ENCODE peak calls at places on chromosomes 13 and 19, in ten cellular contexts. One of them, this sample, is unnamed. For H3K27me3, the result is how much of the 10 kb centered on the place peaks cover.

GRCh38 chr13:112776971-112777370 is 87.1 kb downstream of the ATP11A start:
- DNase-seq in neuronal stem cell: no peak
- DNase-seq in left lung: peak
- DNase-seq in AG04450: no peak
- DNase-seq in SJCRH30: no peak
- DNase-seq in dorsolateral prefrontal cortex: no peak
- DNase-seq in neural progenitor cell: no peak
- DNase-seq in tibial artery: peak
- DNase-seq in effector memory CD4-positive, alpha-beta T cell: no peak
- DNase-seq in uterus: no peak
- DNase-seq in this sample: no peak

GRCh38 chr13:33483471-33483870 is 197.9 kb upstream of the STARD13 start:
- DNase-seq in SJCRH30: no peak
- DNase-seq in neuronal stem cell: no peak
- DNase-seq in uterus: no peak
- DNase-seq in effector memory CD4-positive, alpha-beta T cell: no peak
- DNase-seq in neural progenitor cell: no peak
- DNase-seq in left lung: no peak
- DNase-seq in dorsolateral prefrontal cortex: no peak
- DNase-seq in AG04450: no peak
- DNase-seq in tibial artery: no peak
- DNase-seq in this sample: peak

GRCh38 chr13:43804461-43805070 is 17.8 kb upstream of the ENOX1 start:
- DNase-seq in left lung: no peak
- DNase-seq in effector memory CD4-positive, alpha-beta T cell: no peak
- DNase-seq in uterus: no peak
- DNase-seq in tibial artery: no peak
- DNase-seq in AG04450: peak
- DNase-seq in neural progenitor cell: peak
- DNase-seq in dorsolateral prefrontal cortex: no peak
- DNase-seq in neuronal stem cell: peak
- DNase-seq in SJCRH30: peak
- DNase-seq in this sample: peak

GRCh38 chr19:16217671-16218464 is 20.2 kb downstream of the AP1M1 start:
- DNase-seq in uterus: no peak
- DNase-seq in tibial artery: peak
- DNase-seq in effector memory CD4-positive, alpha-beta T cell: no peak
- DNase-seq in AG04450: no peak
- DNase-seq in left lung: no peak
- DNase-seq in neural progenitor cell: no peak
- DNase-seq in dorsolateral prefrontal cortex: no peak
- DNase-seq in SJCRH30: no peak
- DNase-seq in neuronal stem cell: no peak
- DNase-seq in this sample: no peak

GRCh38 chr13:45332831-45333219 is 8.2 kb downstream of the TPT1 start:
- DNase-seq in neural progenitor cell: no peak
- DNase-seq in tibial artery: no peak
- DNase-seq in SJCRH30: no peak
- DNase-seq in AG04450: no peak
- DNase-seq in dorsolateral prefrontal cortex: no peak
- DNase-seq in neuronal stem cell: no peak
- DNase-seq in uterus: no peak
- DNase-seq in left lung: no peak
- DNase-seq in effector memory CD4-positive, alpha-beta T cell: no peak
- DNase-seq in this sample: no peak

GRCh38 chr13:44396295-44396962 is 22.8 kb downstream of the SERP2 start:
- DNase-seq in neuronal stem cell: no peak
- DNase-seq in neural progenitor cell: no peak
- DNase-seq in effector memory CD4-positive, alpha-beta T cell: no peak
- DNase-seq in AG04450: no peak
- DNase-seq in dorsolateral prefrontal cortex: no peak
- DNase-seq in tibial artery: no peak
- DNase-seq in left lung: no peak
- DNase-seq in SJCRH30: no peak
- DNase-seq in uterus: no peak
- DNase-seq in this sample: no peak

GRCh38 chr19:40144947-40145748 is 46.1 kb upstream of the MAP3K10 start:
- DNase-seq in SJCRH30: no peak
- DNase-seq in left lung: no peak
- DNase-seq in neural progenitor cell: no peak
- DNase-seq in tibial artery: no peak
- DNase-seq in effector memory CD4-positive, alpha-beta T cell: no peak
- DNase-seq in AG04450: no peak
- DNase-seq in neuronal stem cell: no peak
- DNase-seq in uterus: no peak
- DNase-seq in dorsolateral prefrontal cortex: no peak
- DNase-seq in this sample: no peak

GRCh38 chr19:28694812-28695211 is 518.1 kb downstream of the UQCRFS1 start:
- DNase-seq in tibial artery: no peak
- DNase-seq in effector memory CD4-positive, alpha-beta T cell: no peak
- DNase-seq in dorsolateral prefrontal cortex: no peak
- DNase-seq in AG04450: no peak
- DNase-seq in neuronal stem cell: no peak
- DNase-seq in left lung: no peak
- DNase-seq in neural progenitor cell: no peak
- DNase-seq in uterus: no peak
- DNase-seq in SJCRH30: no peak
- DNase-seq in this sample: no peak

GRCh38 chr19:7697721-7698287 is 4.1 kb downstream of the FCER2 start:
- DNase-seq in dorsolateral prefrontal cortex: no peak
- DNase-seq in tibial artery: no peak
- DNase-seq in neuronal stem cell: no peak
- DNase-seq in uterus: no peak
- DNase-seq in effector memory CD4-positive, alpha-beta T cell: no peak
- DNase-seq in neural progenitor cell: no peak
- DNase-seq in left lung: no peak
- DNase-seq in AG04450: no peak
- DNase-seq in SJCRH30: no peak
- DNase-seq in this sample: no peak

GRCh38 chr19:7699422-7700127 is 2.4 kb downstream of the FCER2 start:
- DNase-seq in uterus: no peak
- DNase-seq in effector memory CD4-positive, alpha-beta T cell: no peak
- DNase-seq in tibial artery: no peak
- DNase-seq in AG04450: no peak
- DNase-seq in SJCRH30: no peak
- DNase-seq in neural progenitor cell: no peak
- DNase-seq in left lung: no peak
- DNase-seq in dorsolateral prefrontal cortex: no peak
- DNase-seq in neuronal stem cell: no peak
- DNase-seq in this sample: no peak

GRCh38 chr19:7699003-7699402 is 2.9 kb downstream of the FCER2 start:
- DNase-seq in left lung: no peak
- DNase-seq in dorsolateral prefrontal cortex: no peak
- DNase-seq in tibial artery: no peak
- DNase-seq in uterus: no peak
- DNase-seq in SJCRH30: no peak
- DNase-seq in neuronal stem cell: no peak
- DNase-seq in effector memory CD4-positive, alpha-beta T cell: no peak
- DNase-seq in AG04450: no peak
- DNase-seq in neural progenitor cell: no peak
- DNase-seq in this sample: no peak

GRCh38 chr19:7700128-7700470 is 1.8 kb downstream of the FCER2 start:
- DNase-seq in effector memory CD4-positive, alpha-beta T cell: no peak
- DNase-seq in uterus: no peak
- DNase-seq in left lung: no peak
- DNase-seq in neural progenitor cell: no peak
- DNase-seq in neuronal stem cell: no peak
- DNase-seq in SJCRH30: no peak
- DNase-seq in dorsolateral prefrontal cortex: no peak
- DNase-seq in tibial artery: no peak
- DNase-seq in AG04450: no peak
- DNase-seq in this sample: no peak

GRCh38 chr19:7698583-7698982 is 3.3 kb downstream of the FCER2 start:
- DNase-seq in left lung: no peak
- DNase-seq in SJCRH30: no peak
- DNase-seq in uterus: no peak
- DNase-seq in dorsolateral prefrontal cortex: no peak
- DNase-seq in tibial artery: no peak
- DNase-seq in effector memory CD4-positive, alpha-beta T cell: no peak
- DNase-seq in neuronal stem cell: no peak
- DNase-seq in AG04450: no peak
- DNase-seq in neural progenitor cell: no peak
- DNase-seq in this sample: no peak
- H3K4me3 ChIP-seq in left lung: no peak
- H3K4me3 ChIP-seq in SJCRH30: no peak
- H3K4me3 ChIP-seq in uterus: no peak
- H3K4me3 ChIP-seq in dorsolateral prefrontal cortex: no peak
- H3K4me3 ChIP-seq in tibial artery: no peak
- H3K4me3 ChIP-seq in effector memory CD4-positive, alpha-beta T cell: no peak
- H3K4me3 ChIP-seq in neuronal stem cell: no peak
- H3K4me3 ChIP-seq in AG04450: no peak
- H3K4me3 ChIP-seq in neural progenitor cell: no peak
- H3K4me3 ChIP-seq in this sample: no peak

DNA sequence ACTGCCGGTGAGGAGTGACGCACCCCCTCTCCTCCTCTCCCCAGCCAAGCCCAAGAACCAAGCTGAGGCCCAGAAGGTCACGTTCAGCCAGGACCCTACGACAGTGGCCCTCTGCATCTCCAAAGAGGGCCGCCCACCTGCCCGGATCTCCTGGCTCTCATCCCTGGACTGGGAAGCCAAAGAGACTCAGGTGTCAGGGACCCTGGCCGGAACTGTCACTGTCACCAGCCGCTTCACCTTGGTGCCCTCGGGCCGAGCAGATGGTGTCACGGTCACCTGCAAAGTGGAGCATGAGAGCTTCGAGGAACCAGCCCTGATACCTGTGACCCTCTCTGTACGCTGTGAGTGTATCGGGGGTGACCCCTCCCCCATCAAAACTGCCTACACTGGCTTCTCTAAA is 19.2 kb upstream of the TOMM40 start:
- DNase-seq in SJCRH30: no peak
- DNase-seq in AG04450: no peak
- DNase-seq in left lung: no peak
- DNase-seq in uterus: no peak
- DNase-seq in neuronal stem cell: no peak
- DNase-seq in dorsolateral prefrontal cortex: no peak
- DNase-seq in neural progenitor cell: no peak
- DNase-seq in tibial artery: no peak
- DNase-seq in effector memory CD4-positive, alpha-beta T cell: no peak
- DNase-seq in this sample: no peak
- H3K27me3 ChIP-seq in SJCRH30: under half
- H3K27me3 ChIP-seq in AG04450: under half
- H3K27me3 ChIP-seq in left lung: under half
- H3K27me3 ChIP-seq in uterus: under half
- H3K27me3 ChIP-seq in neuronal stem cell: under half
- H3K27me3 ChIP-seq in dorsolateral prefrontal cortex: under half
- H3K27me3 ChIP-seq in neural progenitor cell: under half
- H3K27me3 ChIP-seq in tibial artery: under half
- H3K27me3 ChIP-seq in effector memory CD4-positive, alpha-beta T cell: under half
- H3K27me3 ChIP-seq in this sample: under half

GRCh38 chr19:33052352-33052972 is 12.2 kb downstream of the RHPN2 start:
- DNase-seq in dorsolateral prefrontal cortex: no peak
- DNase-seq in neural progenitor cell: no peak
- DNase-seq in tibial artery: no peak
- DNase-seq in effector memory CD4-positive, alpha-beta T cell: no peak
- DNase-seq in left lung: no peak
- DNase-seq in AG04450: no peak
- DNase-seq in uterus: peak
- DNase-seq in SJCRH30: no peak
- DNase-seq in neuronal stem cell: no peak
- DNase-seq in this sample: peak

GRCh38 chr19:33060586-33060985 is 4.1 kb downstream of the RHPN2 start:
- DNase-seq in tibial artery: no peak
- DNase-seq in left lung: no peak
- DNase-seq in effector memory CD4-positive, alpha-beta T cell: no peak
- DNase-seq in SJCRH30: no peak
- DNase-seq in neural progenitor cell: no peak
- DNase-seq in neuronal stem cell: no peak
- DNase-seq in dorsolateral prefrontal cortex: no peak
- DNase-seq in AG04450: no peak
- DNase-seq in uterus: no peak
- DNase-seq in this sample: no peak

GRCh38 chr19:33050110-33050509 is 14.6 kb downstream of the RHPN2 start:
- DNase-seq in uterus: no peak
- DNase-seq in effector memory CD4-positive, alpha-beta T cell: no peak
- DNase-seq in dorsolateral prefrontal cortex: no peak
- DNase-seq in neuronal stem cell: no peak
- DNase-seq in tibial artery: no peak
- DNase-seq in AG04450: no peak
- DNase-seq in SJCRH30: no peak
- DNase-seq in left lung: no peak
- DNase-seq in neural progenitor cell: no peak
- DNase-seq in this sample: no peak

GRCh38 chr19:33054623-33055022 is 10.1 kb downstream of the RHPN2 start:
- DNase-seq in SJCRH30: no peak
- DNase-seq in left lung: no peak
- DNase-seq in effector memory CD4-positive, alpha-beta T cell: no peak
- DNase-seq in tibial artery: no peak
- DNase-seq in neural progenitor cell: no peak
- DNase-seq in dorsolateral prefrontal cortex: no peak
- DNase-seq in neuronal stem cell: no peak
- DNase-seq in uterus: no peak
- DNase-seq in AG04450: no peak
- DNase-seq in this sample: no peak

DNA sequence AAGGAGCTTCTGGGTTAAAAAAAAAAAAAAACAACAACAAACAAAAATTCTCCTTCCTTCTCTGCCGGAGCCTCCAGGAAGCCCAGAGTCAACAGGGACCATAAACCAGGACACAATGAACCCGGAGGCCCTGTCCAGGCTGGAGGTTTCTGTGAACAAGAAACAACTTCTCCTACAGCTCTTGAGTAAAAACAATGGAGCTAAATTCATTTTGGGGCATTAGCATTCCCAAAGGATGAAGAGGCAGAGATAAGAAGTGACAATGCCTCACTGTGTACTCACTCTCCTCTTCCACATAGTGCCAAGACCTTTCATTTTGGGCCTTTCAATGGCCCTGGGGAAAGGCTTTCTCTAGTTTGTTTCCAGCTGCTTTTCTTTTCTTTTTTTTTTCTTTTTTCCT is 9.0 kb downstream of the RHPN2 start:
- DNase-seq in tibial artery: no peak
- DNase-seq in AG04450: no peak
- DNase-seq in left lung: no peak
- DNase-seq in uterus: no peak
- DNase-seq in neuronal stem cell: peak
- DNase-seq in dorsolateral prefrontal cortex: no peak
- DNase-seq in neural progenitor cell: peak
- DNase-seq in effector memory CD4-positive, alpha-beta T cell: no peak
- DNase-seq in SJCRH30: no peak
- DNase-seq in this sample: no peak
- H3K4me3 ChIP-seq in tibial artery: no peak
- H3K4me3 ChIP-seq in AG04450: no peak
- H3K4me3 ChIP-seq in left lung: no peak
- H3K4me3 ChIP-seq in uterus: no peak
- H3K4me3 ChIP-seq in neuronal stem cell: no peak
- H3K4me3 ChIP-seq in dorsolateral prefrontal cortex: no peak
- H3K4me3 ChIP-seq in neural progenitor cell: peak
- H3K4me3 ChIP-seq in effector memory CD4-positive, alpha-beta T cell: no peak
- H3K4me3 ChIP-seq in SJCRH30: no peak
- H3K4me3 ChIP-seq in this sample: no peak

GRCh38 chr19:6587998-6588507 is 2.9 kb downstream of the CD70 start:
- DNase-seq in left lung: no peak
- DNase-seq in neuronal stem cell: no peak
- DNase-seq in tibial artery: no peak
- DNase-seq in neural progenitor cell: peak
- DNase-seq in effector memory CD4-positive, alpha-beta T cell: no peak
- DNase-seq in dorsolateral prefrontal cortex: no peak
- DNase-seq in uterus: no peak
- DNase-seq in AG04450: no peak
- DNase-seq in SJCRH30: no peak
- DNase-seq in this sample: no peak

GRCh38 chr19:6587093-6587820 is 3.7 kb downstream of the CD70 start:
- DNase-seq in left lung: no peak
- DNase-seq in neuronal stem cell: no peak
- DNase-seq in effector memory CD4-positive, alpha-beta T cell: no peak
- DNase-seq in tibial artery: no peak
- DNase-seq in AG04450: no peak
- DNase-seq in neural progenitor cell: peak
- DNase-seq in uterus: no peak
- DNase-seq in SJCRH30: no peak
- DNase-seq in dorsolateral prefrontal cortex: no peak
- DNase-seq in this sample: peak

GRCh38 chr19:6588508-6589345 is 2.2 kb downstream of the CD70 start:
- DNase-seq in left lung: no peak
- DNase-seq in neuronal stem cell: no peak
- DNase-seq in effector memory CD4-positive, alpha-beta T cell: no peak
- DNase-seq in uterus: no peak
- DNase-seq in tibial artery: no peak
- DNase-seq in AG04450: no peak
- DNase-seq in SJCRH30: no peak
- DNase-seq in dorsolateral prefrontal cortex: no peak
- DNase-seq in neural progenitor cell: peak
- DNase-seq in this sample: no peak

GRCh38 chr19:6590458-6591319 is at the start of gene CD70:
- DNase-seq in left lung: peak
- DNase-seq in neural progenitor cell: peak
- DNase-seq in neuronal stem cell: peak
- DNase-seq in dorsolateral prefrontal cortex: no peak
- DNase-seq in SJCRH30: no peak
- DNase-seq in tibial artery: no peak
- DNase-seq in uterus: no peak
- DNase-seq in AG04450: no peak
- DNase-seq in effector memory CD4-positive, alpha-beta T cell: peak
- DNase-seq in this sample: no peak

DNA sequence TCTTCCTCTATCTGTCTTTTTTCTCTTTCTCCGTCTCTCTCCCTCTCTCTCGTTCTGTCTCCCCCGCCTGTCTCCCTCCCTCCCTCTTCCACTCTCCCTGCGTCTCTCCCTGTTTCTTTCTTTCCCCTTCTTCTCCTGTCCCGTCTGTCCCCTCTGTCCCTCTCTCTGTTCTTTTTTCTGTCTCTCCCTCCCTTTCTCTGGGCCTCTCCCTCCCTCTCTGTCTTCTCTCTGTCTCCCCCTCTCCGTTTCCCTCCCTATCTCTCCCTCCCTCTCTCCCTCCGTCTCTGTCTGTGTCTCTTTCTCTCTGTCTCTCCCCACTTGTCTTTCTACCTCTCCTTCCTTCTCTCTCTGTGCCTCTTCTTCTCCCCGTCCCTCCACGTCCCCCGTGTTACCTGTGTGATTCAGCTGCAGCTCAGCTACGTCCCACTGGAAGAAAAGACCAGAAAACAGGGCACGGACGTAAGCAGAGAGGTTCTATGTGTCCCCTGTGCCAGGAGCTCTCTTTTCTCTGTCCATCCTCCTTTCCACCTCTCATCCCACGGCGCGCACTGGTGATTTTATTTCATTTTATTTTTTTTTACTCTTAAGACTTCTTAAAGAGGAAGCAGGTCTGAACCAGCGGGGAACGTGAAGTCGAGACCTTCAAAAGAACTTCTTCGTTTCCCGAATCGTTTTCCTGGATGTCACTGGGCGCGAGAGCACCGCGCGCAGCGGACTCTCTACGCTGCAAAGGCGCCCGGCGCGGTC is 1.1 kb downstream of the CD70 start:
- DNase-seq in AG04450: no peak
- DNase-seq in neuronal stem cell: no peak
- DNase-seq in tibial artery: no peak
- DNase-seq in effector memory CD4-positive, alpha-beta T cell: no peak
- DNase-seq in SJCRH30: no peak
- DNase-seq in dorsolateral prefrontal cortex: no peak
- DNase-seq in left lung: no peak
- DNase-seq in neural progenitor cell: no peak
- DNase-seq in uterus: no peak
- DNase-seq in this sample: no peak
- H3K27me3 ChIP-seq in AG04450: under half
- H3K27me3 ChIP-seq in neuronal stem cell: under half
- H3K27me3 ChIP-seq in tibial artery: under half
- H3K27me3 ChIP-seq in effector memory CD4-positive, alpha-beta T cell: under half
- H3K27me3 ChIP-seq in SJCRH30: under half
- H3K27me3 ChIP-seq in dorsolateral prefrontal cortex: half or more
- H3K27me3 ChIP-seq in left lung: half or more
- H3K27me3 ChIP-seq in neural progenitor cell: half or more
- H3K27me3 ChIP-seq in uterus: under half
- H3K27me3 ChIP-seq in this sample: half or more